ENCODE peak calls at places on chromosomes 5 and 9, in seven cellular contexts. One of them, this sample, is unnamed.
A peak's percentile ranks its signal among the peaks of the same experiment; 100 is the strongest.

GRCh38 chr5:158384535-158385421 is 525.8 kb upstream of the CLINT1 start:
- DNase-seq in mesendoderm: no peak
- DNase-seq in mesenchymal stem cell: peak; percentile 89
- DNase-seq in cardiac muscle cell: peak; percentile 88
- DNase-seq in endodermal cell: no peak
- DNase-seq in naive thymus-derived CD4-positive, alpha-beta T cell: no peak
- DNase-seq in mucosa of descending colon: no peak
- DNase-seq in this sample: no peak

GRCh38 chr5:128349044-128349629 is 188.9 kb downstream of the FBN2 start:
- DNase-seq in mesendoderm: no peak
- DNase-seq in mesenchymal stem cell: peak; percentile 14
- DNase-seq in cardiac muscle cell: no peak
- DNase-seq in endodermal cell: no peak
- DNase-seq in naive thymus-derived CD4-positive, alpha-beta T cell: no peak
- DNase-seq in mucosa of descending colon: peak; percentile 93
- DNase-seq in this sample: no peak

GRCh38 chr5:123673107-123673506 is 161.1 kb downstream of the CSNK1G3 start:
- DNase-seq in mesendoderm: peak; percentile 44
- DNase-seq in mesenchymal stem cell: no peak
- DNase-seq in cardiac muscle cell: peak; percentile 15
- DNase-seq in endodermal cell: peak; percentile 45
- DNase-seq in naive thymus-derived CD4-positive, alpha-beta T cell: no peak
- DNase-seq in mucosa of descending colon: peak; percentile 3
- DNase-seq in this sample: no peak

GRCh38 chr5:147398860-147399259 is 111.0 kb downstream of the DPYSL3 start:
- DNase-seq in mesendoderm: no peak
- DNase-seq in mesenchymal stem cell: no peak
- DNase-seq in cardiac muscle cell: no peak
- DNase-seq in endodermal cell: no peak
- DNase-seq in naive thymus-derived CD4-positive, alpha-beta T cell: no peak
- DNase-seq in mucosa of descending colon: no peak
- DNase-seq in this sample: no peak

GRCh38 chr5:139650031-139650688 is 2.0 kb downstream of the CXXC5 start:
- DNase-seq in mesendoderm: peak; percentile 74
- DNase-seq in mesenchymal stem cell: peak; percentile 59
- DNase-seq in cardiac muscle cell: no peak
- DNase-seq in endodermal cell: peak; percentile 87
- DNase-seq in naive thymus-derived CD4-positive, alpha-beta T cell: no peak
- DNase-seq in mucosa of descending colon: no peak
- DNase-seq in this sample: peak; percentile 76

GRCh38 chr9:128123451-128124080 is 4.0 kb downstream of the PTGES2 start:
- DNase-seq in mesendoderm: no peak
- DNase-seq in mesenchymal stem cell: no peak
- DNase-seq in cardiac muscle cell: no peak
- DNase-seq in endodermal cell: no peak
- DNase-seq in naive thymus-derived CD4-positive, alpha-beta T cell: no peak
- DNase-seq in mucosa of descending colon: no peak
- DNase-seq in this sample: peak; percentile 7

GRCh38 chr5:43049216-43049615 is 9.1 kb upstream of the ANXA2R start:
- DNase-seq in mesendoderm: no peak
- DNase-seq in mesenchymal stem cell: no peak
- DNase-seq in cardiac muscle cell: no peak
- DNase-seq in endodermal cell: no peak
- DNase-seq in naive thymus-derived CD4-positive, alpha-beta T cell: no peak
- DNase-seq in mucosa of descending colon: no peak
- DNase-seq in this sample: no peak

GRCh38 chr9:111957856-111958631 is 61.4 kb downstream of the UGCG start:
- DNase-seq in mesendoderm: no peak
- DNase-seq in mesenchymal stem cell: peak; percentile 93
- DNase-seq in cardiac muscle cell: peak; percentile 98
- DNase-seq in endodermal cell: no peak
- DNase-seq in naive thymus-derived CD4-positive, alpha-beta T cell: peak; percentile 27
- DNase-seq in mucosa of descending colon: no peak
- DNase-seq in this sample: no peak

GRCh38 chr5:181223729-181224389 is 778 bp downstream of the TRIM41 start:
- DNase-seq in mesendoderm: peak; percentile 93
- DNase-seq in mesenchymal stem cell: peak; percentile 76
- DNase-seq in cardiac muscle cell: peak; percentile 58
- DNase-seq in endodermal cell: peak; percentile 93
- DNase-seq in naive thymus-derived CD4-positive, alpha-beta T cell: no peak
- DNase-seq in mucosa of descending colon: no peak
- DNase-seq in this sample: peak; percentile 67

GRCh38 chr9:30758726-30759446 is 1625.6 kb upstream of the ACO1 start:
- DNase-seq in mesendoderm: no peak
- DNase-seq in mesenchymal stem cell: no peak
- DNase-seq in cardiac muscle cell: no peak
- DNase-seq in endodermal cell: no peak
- DNase-seq in naive thymus-derived CD4-positive, alpha-beta T cell: no peak
- DNase-seq in mucosa of descending colon: no peak
- DNase-seq in this sample: peak; percentile 35

GRCh38 chr9:33289501-33289900 is 815 bp upstream of the NFX1 start:
- DNase-seq in mesendoderm: peak; percentile 18
- DNase-seq in mesenchymal stem cell: no peak
- DNase-seq in cardiac muscle cell: peak; percentile 20
- DNase-seq in endodermal cell: peak; percentile 57
- DNase-seq in naive thymus-derived CD4-positive, alpha-beta T cell: peak; percentile 29
- DNase-seq in mucosa of descending colon: peak; percentile 37
- DNase-seq in this sample: peak; percentile 50

GRCh38 chr5:66958126-66958983 is 238.2 kb downstream of the CD180 start:
- DNase-seq in mesendoderm: peak; percentile 45
- DNase-seq in mesenchymal stem cell: peak; percentile 49
- DNase-seq in cardiac muscle cell: peak; percentile 75
- DNase-seq in endodermal cell: no peak
- DNase-seq in naive thymus-derived CD4-positive, alpha-beta T cell: no peak
- DNase-seq in mucosa of descending colon: no peak
- DNase-seq in this sample: no peak

GRCh38 chr5:66960373-66961137 is 236.0 kb downstream of the CD180 start:
- DNase-seq in mesendoderm: peak; percentile 27
- DNase-seq in mesenchymal stem cell: peak; percentile 32
- DNase-seq in cardiac muscle cell: peak; percentile 46
- DNase-seq in endodermal cell: no peak
- DNase-seq in naive thymus-derived CD4-positive, alpha-beta T cell: no peak
- DNase-seq in mucosa of descending colon: peak; percentile 67
- DNase-seq in this sample: no peak

GRCh38 chr5:66956439-66956838 is 240.2 kb downstream of the CD180 start:
- DNase-seq in mesendoderm: no peak
- DNase-seq in mesenchymal stem cell: no peak
- DNase-seq in cardiac muscle cell: no peak
- DNase-seq in endodermal cell: no peak
- DNase-seq in naive thymus-derived CD4-positive, alpha-beta T cell: no peak
- DNase-seq in mucosa of descending colon: no peak
- DNase-seq in this sample: no peak

GRCh38 chr5:66958984-66959641 is 237.5 kb downstream of the CD180 start:
- DNase-seq in mesendoderm: peak; percentile 86
- DNase-seq in mesenchymal stem cell: peak; percentile 89
- DNase-seq in cardiac muscle cell: peak; percentile 79
- DNase-seq in endodermal cell: peak; percentile 69
- DNase-seq in naive thymus-derived CD4-positive, alpha-beta T cell: no peak
- DNase-seq in mucosa of descending colon: no peak
- DNase-seq in this sample: peak; percentile 55

GRCh38 chr5:66959668-66960067 is 236.9 kb downstream of the CD180 start:
- DNase-seq in mesendoderm: no peak
- DNase-seq in mesenchymal stem cell: peak; percentile 79
- DNase-seq in cardiac muscle cell: no peak
- DNase-seq in endodermal cell: no peak
- DNase-seq in naive thymus-derived CD4-positive, alpha-beta T cell: no peak
- DNase-seq in mucosa of descending colon: no peak
- DNase-seq in this sample: no peak
- H3K4me1 ChIP-seq in mesendoderm: peaks cover 1% of the 10 kb centered on the region
- H3K4me1 ChIP-seq in mesenchymal stem cell: peaks cover 2% of the 10 kb centered on the region
- H3K4me1 ChIP-seq in cardiac muscle cell: peaks cover 49% of the 10 kb centered on the region
- H3K4me1 ChIP-seq in endodermal cell: peaks cover 10% of the 10 kb centered on the region
- H3K4me1 ChIP-seq in naive thymus-derived CD4-positive, alpha-beta T cell: no peaks in the 10 kb centered on the region
- H3K4me1 ChIP-seq in mucosa of descending colon: peaks cover 15% of the 10 kb centered on the region
- H3K4me1 ChIP-seq in this sample: peaks cover 6% of the 10 kb centered on the region

GRCh38 chr5:149438711-149439132 is 59.6 kb upstream of the IL17B start:
- DNase-seq in mesendoderm: no peak
- DNase-seq in mesenchymal stem cell: peak; percentile 66
- DNase-seq in cardiac muscle cell: no peak
- DNase-seq in endodermal cell: no peak
- DNase-seq in naive thymus-derived CD4-positive, alpha-beta T cell: no peak
- DNase-seq in mucosa of descending colon: no peak
- DNase-seq in this sample: no peak
- H3K4me1 ChIP-seq in mesendoderm: peaks cover 5% of the 10 kb centered on the region
- H3K4me1 ChIP-seq in mesenchymal stem cell: peaks cover 10% of the 10 kb centered on the region
- H3K4me1 ChIP-seq in cardiac muscle cell: peaks cover 4% of the 10 kb centered on the region
- H3K4me1 ChIP-seq in endodermal cell: no peaks in the 10 kb centered on the region
- H3K4me1 ChIP-seq in naive thymus-derived CD4-positive, alpha-beta T cell: no peaks in the 10 kb centered on the region
- H3K4me1 ChIP-seq in mucosa of descending colon: peaks cover 14% of the 10 kb centered on the region
- H3K4me1 ChIP-seq in this sample: peaks cover 10% of the 10 kb centered on the region

GRCh38 chr9:114908796-114909448 is 21.5 kb downstream of the TNFSF8 start:
- DNase-seq in mesendoderm: peak; percentile 60
- DNase-seq in mesenchymal stem cell: peak; percentile 43
- DNase-seq in cardiac muscle cell: no peak
- DNase-seq in endodermal cell: peak; percentile 47
- DNase-seq in naive thymus-derived CD4-positive, alpha-beta T cell: no peak
- DNase-seq in mucosa of descending colon: no peak
- DNase-seq in this sample: no peak

GRCh38 chr9:114913217-114913616 is 17.2 kb downstream of the TNFSF8 start:
- DNase-seq in mesendoderm: no peak
- DNase-seq in mesenchymal stem cell: no peak
- DNase-seq in cardiac muscle cell: no peak
- DNase-seq in endodermal cell: no peak
- DNase-seq in naive thymus-derived CD4-positive, alpha-beta T cell: no peak
- DNase-seq in mucosa of descending colon: no peak
- DNase-seq in this sample: no peak

GRCh38 chr9:114909657-114910056 is 20.7 kb downstream of the TNFSF8 start:
- DNase-seq in mesendoderm: no peak
- DNase-seq in mesenchymal stem cell: no peak
- DNase-seq in cardiac muscle cell: no peak
- DNase-seq in endodermal cell: no peak
- DNase-seq in naive thymus-derived CD4-positive, alpha-beta T cell: no peak
- DNase-seq in mucosa of descending colon: no peak
- DNase-seq in this sample: no peak

GRCh38 chr9:114910541-114910940 is 19.9 kb downstream of the TNFSF8 start:
- DNase-seq in mesendoderm: no peak
- DNase-seq in mesenchymal stem cell: no peak
- DNase-seq in cardiac muscle cell: no peak
- DNase-seq in endodermal cell: no peak
- DNase-seq in naive thymus-derived CD4-positive, alpha-beta T cell: no peak
- DNase-seq in mucosa of descending colon: no peak
- DNase-seq in this sample: no peak

DNA sequence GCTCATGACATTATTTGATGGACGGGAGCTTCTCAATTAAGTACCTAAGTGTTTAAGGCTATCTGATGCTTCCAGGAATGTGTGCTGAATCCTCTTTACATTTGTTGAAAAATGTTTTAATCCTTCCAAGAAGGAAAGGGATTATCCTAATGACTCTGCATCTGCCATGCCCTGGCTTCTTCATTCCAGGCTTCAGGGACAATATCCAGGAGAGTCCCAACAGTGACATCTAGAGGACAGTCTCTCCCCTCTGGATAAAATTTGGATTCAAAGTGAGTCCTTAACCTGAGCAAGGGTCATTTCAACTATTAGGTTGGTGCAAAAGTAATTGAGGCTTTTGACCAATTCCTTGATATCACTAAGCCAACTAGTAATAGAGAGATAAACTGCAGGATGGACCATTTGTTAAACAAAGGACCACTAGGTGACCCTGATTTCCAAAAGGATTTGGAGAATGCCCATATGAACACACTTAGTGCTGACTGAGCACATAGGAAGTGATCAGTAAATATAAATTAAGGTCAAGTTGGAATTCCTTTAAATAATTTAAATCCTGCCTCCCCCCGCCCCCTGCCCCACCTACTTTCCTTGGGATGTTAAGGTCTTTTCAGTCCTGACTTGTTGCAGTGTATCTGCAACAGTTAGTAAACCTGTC is 19.1 kb downstream of the TNFSF8 start:
- DNase-seq in mesendoderm: peak; percentile 82
- DNase-seq in mesenchymal stem cell: peak; percentile 65
- DNase-seq in cardiac muscle cell: peak; percentile 59
- DNase-seq in endodermal cell: peak; percentile 64
- DNase-seq in naive thymus-derived CD4-positive, alpha-beta T cell: no peak
- DNase-seq in mucosa of descending colon: peak; percentile 59
- DNase-seq in this sample: no peak
- H3K4me1 ChIP-seq in mesendoderm: peaks cover 9% of the 10 kb centered on the region
- H3K4me1 ChIP-seq in mesenchymal stem cell: peaks cover 8% of the 10 kb centered on the region
- H3K4me1 ChIP-seq in cardiac muscle cell: no peaks in the 10 kb centered on the region
- H3K4me1 ChIP-seq in endodermal cell: peaks cover 30% of the 10 kb centered on the region
- H3K4me1 ChIP-seq in naive thymus-derived CD4-positive, alpha-beta T cell: peaks cover 47% of the 10 kb centered on the region
- H3K4me1 ChIP-seq in mucosa of descending colon: no peaks in the 10 kb centered on the region
- H3K4me1 ChIP-seq in this sample: no peaks in the 10 kb centered on the region

GRCh38 chr5:83776437-83777031 is 55.9 kb upstream of the HAPLN1 start:
- DNase-seq in mesendoderm: no peak
- DNase-seq in mesenchymal stem cell: no peak
- DNase-seq in cardiac muscle cell: peak; percentile 18
- DNase-seq in endodermal cell: no peak
- DNase-seq in naive thymus-derived CD4-positive, alpha-beta T cell: no peak
- DNase-seq in mucosa of descending colon: no peak
- DNase-seq in this sample: no peak

GRCh38 chr5:83777856-83778255 is 57.2 kb upstream of the HAPLN1 start:
- DNase-seq in mesendoderm: no peak
- DNase-seq in mesenchymal stem cell: no peak
- DNase-seq in cardiac muscle cell: no peak
- DNase-seq in endodermal cell: no peak
- DNase-seq in naive thymus-derived CD4-positive, alpha-beta T cell: no peak
- DNase-seq in mucosa of descending colon: no peak
- DNase-seq in this sample: no peak

GRCh38 chr5:83785176-83785668 is 64.6 kb upstream of the HAPLN1 start:
- DNase-seq in mesendoderm: peak; percentile 80
- DNase-seq in mesenchymal stem cell: no peak
- DNase-seq in cardiac muscle cell: no peak
- DNase-seq in endodermal cell: no peak
- DNase-seq in naive thymus-derived CD4-positive, alpha-beta T cell: no peak
- DNase-seq in mucosa of descending colon: no peak
- DNase-seq in this sample: no peak

DNA sequence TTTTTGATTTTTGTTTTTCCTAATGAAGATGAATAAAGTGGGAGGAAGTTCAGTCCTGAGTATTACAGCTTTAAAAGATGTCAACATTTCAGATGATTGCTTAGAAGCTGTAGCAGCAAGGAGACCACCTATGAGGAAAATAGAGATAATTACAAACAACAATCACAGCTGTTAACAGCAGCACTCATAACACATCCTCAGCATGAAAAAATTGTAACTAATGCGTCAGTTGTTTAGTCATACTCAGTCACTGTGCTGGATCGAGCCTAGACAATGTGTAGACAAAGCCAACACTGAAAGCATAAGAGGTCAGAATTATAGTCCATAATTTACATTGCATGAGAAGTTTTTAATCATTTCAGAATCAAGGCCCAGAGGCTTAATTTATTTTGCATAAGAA is 60.0 kb upstream of the HAPLN1 start:
- DNase-seq in mesendoderm: no peak
- DNase-seq in mesenchymal stem cell: no peak
- DNase-seq in cardiac muscle cell: no peak
- DNase-seq in endodermal cell: no peak
- DNase-seq in naive thymus-derived CD4-positive, alpha-beta T cell: no peak
- DNase-seq in mucosa of descending colon: no peak
- DNase-seq in this sample: no peak
- H3K4me1 ChIP-seq in mesendoderm: peaks cover 4% of the 10 kb centered on the region
- H3K4me1 ChIP-seq in mesenchymal stem cell: no peaks in the 10 kb centered on the region
- H3K4me1 ChIP-seq in cardiac muscle cell: no peaks in the 10 kb centered on the region
- H3K4me1 ChIP-seq in endodermal cell: no peaks in the 10 kb centered on the region
- H3K4me1 ChIP-seq in naive thymus-derived CD4-positive, alpha-beta T cell: no peaks in the 10 kb centered on the region
- H3K4me1 ChIP-seq in mucosa of descending colon: no peaks in the 10 kb centered on the region
- H3K4me1 ChIP-seq in this sample: no peaks in the 10 kb centered on the region

DNA sequence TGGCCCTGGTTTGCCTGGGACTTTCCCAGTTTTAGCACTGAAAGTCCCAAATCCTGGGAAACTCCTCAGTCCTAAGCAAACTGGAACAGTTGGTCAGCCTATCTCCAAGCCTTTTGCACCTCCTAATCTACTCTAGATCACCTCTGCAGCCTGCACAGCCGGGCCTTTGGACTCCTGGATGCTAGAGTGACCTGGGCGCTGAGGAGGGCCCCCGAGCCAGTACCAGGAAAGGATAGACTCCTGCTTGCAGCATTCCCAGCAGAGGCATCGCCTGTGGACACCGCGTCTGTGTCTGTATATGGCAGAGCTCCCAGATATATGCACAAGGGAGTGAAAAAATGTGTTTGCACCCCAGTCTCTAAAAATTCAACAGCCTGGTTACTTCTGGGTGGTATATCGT is 15.0 kb downstream of the IRF1 start:
- DNase-seq in mesendoderm: no peak
- DNase-seq in mesenchymal stem cell: peak; percentile 41
- DNase-seq in cardiac muscle cell: peak; percentile 56
- DNase-seq in endodermal cell: no peak
- DNase-seq in naive thymus-derived CD4-positive, alpha-beta T cell: no peak
- DNase-seq in mucosa of descending colon: no peak
- DNase-seq in this sample: no peak
- H3K4me1 ChIP-seq in mesendoderm: peaks cover 7% of the 10 kb centered on the region
- H3K4me1 ChIP-seq in mesenchymal stem cell: peaks cover 34% of the 10 kb centered on the region
- H3K4me1 ChIP-seq in cardiac muscle cell: peaks cover 6% of the 10 kb centered on the region
- H3K4me1 ChIP-seq in endodermal cell: no peaks in the 10 kb centered on the region
- H3K4me1 ChIP-seq in naive thymus-derived CD4-positive, alpha-beta T cell: peaks cover 37% of the 10 kb centered on the region
- H3K4me1 ChIP-seq in mucosa of descending colon: peaks cover 50% of the 10 kb centered on the region
- H3K4me1 ChIP-seq in this sample: peaks cover 5% of the 10 kb centered on the region

This sample was measured in psoas muscle.